ENCODE peak calls at places on chromosome 3, in ten cellular contexts. U, O, Y, M, I, X, T, J, K and Z are unnamed samples.

GRCh38 chr3:63979093-63979492 is 44.2 kb downstream of the PSMD6 start:
- DNase-seq in M (peak), X (no peak), Y (no peak), O (no peak), J (no peak), K (peak), T (peak), U (no peak), I (no peak), Z (no peak)

GRCh38 chr3:38118421-38119247 is 18.3 kb downstream of the ACAA1 start:
- DNase-seq in J (no peak), X (no peak), Y (no peak), K (no peak), U (no peak), O (no peak), I (no peak), M (no peak), T (no peak), Z (no peak)

GRCh38 chr3:142029052-142029642 is 120.2 kb downstream of the TFDP2 start:
- DNase-seq in O (no peak), I (no peak), Y (no peak), M (no peak), J (no peak), K (no peak), U (no peak), X (no peak), T (no peak), Z (no peak)

GRCh38 chr3:53744351-53744750 is 101.9 kb downstream of the CHDH start:
- DNase-seq in O (no peak), J (no peak), I (no peak), U (no peak), T (no peak), Y (no peak), M (no peak), K (no peak), X (no peak), Z (no peak)

GRCh38 chr3:57592306-57592705 is 4.8 kb downstream of the ARF4 start:
- DNase-seq in K (no peak), X (no peak), J (no peak), U (no peak), O (no peak), I (no peak), M (no peak), Y (no peak), T (no peak), Z (no peak)

GRCh38 chr3:180250172-180250571 is 213.4 kb upstream of the PEX5L start:
- DNase-seq in M (no peak), Y (no peak), J (no peak), K (no peak), U (no peak), T (no peak), X (no peak), O (no peak), I (no peak), Z (peak)

GRCh38 chr3:115986555-115987207 is 363.4 kb downstream of the GAP43 start:
- DNase-seq in Y (no peak), U (no peak), X (no peak), O (peak), K (no peak), J (peak), T (peak), M (no peak), I (no peak), Z (no peak)

GRCh38 chr3:127458698-127459097 is 131.8 kb downstream of the TPRA1 start:
- DNase-seq in K (no peak), M (no peak), J (no peak), Y (no peak), U (no peak), O (no peak), X (no peak), I (no peak), T (no peak), Z (no peak)

GRCh38 chr3:49930922-49931321 is 1.3 kb upstream of the MON1A start:
- DNase-seq in Y (no peak), U (no peak), J (peak), T (no peak), X (no peak), M (no peak), K (no peak), I (no peak), O (peak), Z (no peak)

GRCh38 chr3:127216415-127217261 is 23.7 kb downstream of the PRR23E start:
- DNase-seq in I (no peak), Y (no peak), O (no peak), J (no peak), X (no peak), M (no peak), U (no peak), T (no peak), K (no peak), Z (no peak)

GRCh38 chr3:55160241-55160877 is 232.5 kb upstream of the LRTM1 start:
- DNase-seq in U (no peak), J (no peak), X (peak), O (no peak), T (peak), M (no peak), I (no peak), Y (no peak), K (no peak), Z (no peak)

GRCh38 chr3:129616713-129617112 is 10.2 kb upstream of the PLXND1 start:
- DNase-seq in T (peak), M (no peak), Y (no peak), J (no peak), X (peak), I (no peak), K (no peak), O (no peak), U (peak), Z (no peak)

GRCh38 chr3:8607285-8608040 is 37.1 kb downstream of the SSUH2 start:
- DNase-seq in X (peak), Y (no peak), U (peak), T (peak), M (peak), J (peak), I (no peak), K (no peak), O (peak), Z (peak)

GRCh38 chr3:150588027-150588830 is 14.9 kb upstream of the SELENOT start:
- DNase-seq in U (no peak), T (no peak), X (peak), K (no peak), I (no peak), M (no peak), Y (no peak), J (no peak), O (no peak), Z (no peak)

GRCh38 chr3:118927449-118927848 is 107.2 kb downstream of the IGSF11 start:
- DNase-seq in X (no peak), U (no peak), Y (no peak), T (no peak), I (no peak), M (no peak), O (no peak), K (no peak), J (no peak), Z (no peak)

GRCh38 chr3:118936811-118937210 is 97.8 kb downstream of the IGSF11 start:
- DNase-seq in J (no peak), M (no peak), U (no peak), O (peak), Y (no peak), I (no peak), T (no peak), X (no peak), K (no peak), Z (no peak)

GRCh38 chr3:118932822-118933558 is 101.7 kb downstream of the IGSF11 start:
- DNase-seq in O (no peak), U (no peak), T (no peak), J (no peak), M (peak), I (no peak), X (peak), Y (no peak), K (no peak), Z (no peak)

GRCh38 chr3:118931996-118932395 is 102.7 kb downstream of the IGSF11 start:
- DNase-seq in M (no peak), J (no peak), K (no peak), O (no peak), U (no peak), T (no peak), X (no peak), I (no peak), Y (no peak), Z (no peak)
- H3K27ac ChIP-seq in M (no peak), J (no peak), K (no peak), O (no peak), U (no peak), T (no peak), X (no peak), I (no peak), Y (no peak), Z (no peak)

GRCh38 chr3:72844436-72844999 is 3.7 kb downstream of the SHQ1 start:
- DNase-seq in O (no peak), M (no peak), Y (no peak), X (no peak), K (no peak), T (peak), J (no peak), I (no peak), U (no peak), Z (no peak)

GRCh38 chr3:72847282-72847681 is 963 bp downstream of the SHQ1 start:
- DNase-seq in K (no peak), I (no peak), T (no peak), M (no peak), O (no peak), J (no peak), X (no peak), Y (no peak), U (no peak), Z (no peak)

GRCh38 chr3:72848703-72849081 is 447 bp upstream of the SHQ1 start:
- DNase-seq in J (no peak), I (no peak), M (no peak), T (no peak), O (no peak), K (peak), Y (no peak), X (no peak), U (no peak), Z (no peak)

GRCh38 chr3:72847751-72848702 is at the start of gene SHQ1:
- DNase-seq in M (peak), T (peak), U (peak), O (peak), K (peak), J (peak), Y (peak), I (peak), X (peak), Z (peak)
- H3K27ac ChIP-seq in M (peak), T (peak), U (peak), O (peak), K (peak), J (peak), Y (no peak), I (peak), X (peak), Z (peak)

DNA sequence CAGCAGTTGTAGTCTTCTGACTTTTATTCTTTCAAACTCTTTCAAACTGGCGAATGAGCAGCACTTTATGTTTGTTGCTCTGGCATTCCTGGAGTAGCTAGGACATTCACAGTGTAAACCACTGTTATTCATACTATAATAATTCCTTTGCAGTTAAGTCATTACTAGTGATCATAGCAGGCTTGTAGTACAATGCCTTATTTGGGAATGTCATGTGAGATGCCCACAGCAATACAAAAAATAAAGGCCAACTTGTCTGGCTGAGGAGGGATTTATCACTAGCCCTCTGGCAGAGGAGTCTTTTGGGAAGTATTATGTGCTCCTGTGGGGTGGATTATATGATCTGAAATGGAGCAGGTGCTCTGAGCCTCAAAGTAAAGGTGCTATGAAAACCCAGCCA is 197.2 kb downstream of the VGLL3 start:
- DNase-seq in T (peak), O (peak), I (no peak), J (no peak), U (peak), K (no peak), X (no peak), Y (no peak), M (peak), Z (peak)
- H3K27ac ChIP-seq in T (peak), O (peak), I (peak), J (no peak), U (peak), K (no peak), X (peak), Y (peak), M (peak), Z (peak)

DNA sequence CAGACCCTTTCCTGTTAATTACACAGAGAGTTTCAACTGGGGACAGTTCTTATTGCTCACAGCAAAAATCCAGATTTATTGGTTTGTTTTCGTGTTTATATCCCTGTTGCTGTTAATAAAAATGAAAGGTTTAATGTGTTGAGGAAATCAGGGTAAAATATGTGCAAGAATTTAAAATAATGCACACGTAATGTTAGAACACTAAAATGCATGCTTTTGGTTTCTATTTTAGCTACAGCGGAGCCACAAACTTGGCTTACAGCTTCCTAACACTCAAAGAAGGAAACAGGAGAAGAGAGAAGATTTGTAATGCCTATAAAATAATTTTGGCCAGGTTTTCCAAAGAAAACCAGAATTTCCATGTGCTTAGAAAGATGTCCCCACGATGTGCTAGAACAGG is 62.7 kb downstream of the CASR start:
- DNase-seq in X (no peak), U (no peak), O (no peak), Y (no peak), K (no peak), J (no peak), I (no peak), M (no peak), T (no peak), Z (no peak)
- H3K27ac ChIP-seq in X (no peak), U (no peak), O (no peak), Y (no peak), K (no peak), J (no peak), I (peak), M (no peak), T (no peak), Z (no peak)

DNA sequence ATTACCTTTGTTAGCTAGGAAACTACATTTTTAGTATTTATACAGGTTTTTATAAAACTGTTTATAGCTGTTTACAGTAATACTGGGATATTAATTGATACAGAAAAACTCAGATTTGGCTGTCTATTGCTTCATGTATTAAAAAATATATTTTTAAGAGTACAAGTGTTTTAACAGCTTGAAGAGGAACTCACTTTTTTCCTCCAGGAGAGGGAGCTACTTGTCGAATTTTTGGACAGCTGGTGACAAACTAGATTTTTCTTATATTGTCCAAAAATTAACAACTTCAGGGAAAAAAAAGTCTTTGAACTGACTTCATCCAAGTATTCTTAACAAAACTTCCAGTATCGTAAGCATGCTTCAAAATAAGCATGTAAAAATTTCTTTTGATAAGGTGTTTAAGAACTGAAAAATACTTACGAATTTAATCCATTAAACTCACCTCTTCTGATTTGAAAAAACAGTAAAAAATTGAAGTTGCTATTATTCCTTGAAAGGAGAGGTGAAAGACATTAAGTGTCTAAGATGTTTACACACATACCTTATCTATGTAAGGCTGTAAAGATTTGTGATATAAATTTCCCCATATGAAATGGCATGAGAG is 4.0 kb downstream of the DIPK2A start:
- DNase-seq in Y (no peak), M (no peak), U (no peak), I (no peak), J (no peak), T (peak), O (peak), X (no peak), K (no peak), Z (no peak)
- H3K27ac ChIP-seq in Y (peak), M (peak), U (no peak), I (no peak), J (no peak), T (peak), O (no peak), X (no peak), K (no peak), Z (peak)

GRCh38 chr3:33145901-33146580 is 32.2 kb downstream of the CRTAP start:
- DNase-seq in O (no peak), T (no peak), J (no peak), X (no peak), I (no peak), Y (no peak), M (no peak), K (no peak), U (no peak), Z (no peak)
- H3K27ac ChIP-seq in O (no peak), T (no peak), J (no peak), X (no peak), I (no peak), Y (peak), M (no peak), K (no peak), U (no peak), Z (no peak)

GRCh38 chr3:84692261-84692660 is 266.5 kb upstream of the CADM2 start:
- DNase-seq in Y (no peak), K (no peak), T (no peak), I (no peak), M (no peak), J (no peak), U (no peak), X (no peak), O (peak), Z (no peak)
- H3K27ac ChIP-seq in Y (no peak), K (no peak), T (no peak), I (no peak), M (no peak), J (no peak), U (no peak), X (no peak), O (no peak), Z (no peak)

GRCh38 chr3:13025090-13025489 is 48.1 kb downstream of the IQSEC1 start:
- DNase-seq in K (no peak), T (peak), O (peak), U (no peak), X (peak), J (peak), M (no peak), Y (no peak), I (no peak), Z (no peak)

GRCh38 chr3:13024274-13024863 is 48.9 kb downstream of the IQSEC1 start:
- DNase-seq in O (no peak), U (no peak), K (no peak), M (no peak), I (no peak), Y (no peak), J (no peak), T (no peak), X (no peak), Z (no peak)

GRCh38 chr3:13022348-13023250 is 50.6 kb downstream of the IQSEC1 start:
- DNase-seq in O (peak), I (peak), J (no peak), K (no peak), X (peak), M (peak), U (peak), Y (no peak), T (peak), Z (no peak)

GRCh38 chr3:13021934-13022265 is 51.3 kb downstream of the IQSEC1 start:
- DNase-seq in O (no peak), U (no peak), J (no peak), X (no peak), K (no peak), I (no peak), Y (no peak), M (no peak), T (no peak), Z (no peak)

DNA sequence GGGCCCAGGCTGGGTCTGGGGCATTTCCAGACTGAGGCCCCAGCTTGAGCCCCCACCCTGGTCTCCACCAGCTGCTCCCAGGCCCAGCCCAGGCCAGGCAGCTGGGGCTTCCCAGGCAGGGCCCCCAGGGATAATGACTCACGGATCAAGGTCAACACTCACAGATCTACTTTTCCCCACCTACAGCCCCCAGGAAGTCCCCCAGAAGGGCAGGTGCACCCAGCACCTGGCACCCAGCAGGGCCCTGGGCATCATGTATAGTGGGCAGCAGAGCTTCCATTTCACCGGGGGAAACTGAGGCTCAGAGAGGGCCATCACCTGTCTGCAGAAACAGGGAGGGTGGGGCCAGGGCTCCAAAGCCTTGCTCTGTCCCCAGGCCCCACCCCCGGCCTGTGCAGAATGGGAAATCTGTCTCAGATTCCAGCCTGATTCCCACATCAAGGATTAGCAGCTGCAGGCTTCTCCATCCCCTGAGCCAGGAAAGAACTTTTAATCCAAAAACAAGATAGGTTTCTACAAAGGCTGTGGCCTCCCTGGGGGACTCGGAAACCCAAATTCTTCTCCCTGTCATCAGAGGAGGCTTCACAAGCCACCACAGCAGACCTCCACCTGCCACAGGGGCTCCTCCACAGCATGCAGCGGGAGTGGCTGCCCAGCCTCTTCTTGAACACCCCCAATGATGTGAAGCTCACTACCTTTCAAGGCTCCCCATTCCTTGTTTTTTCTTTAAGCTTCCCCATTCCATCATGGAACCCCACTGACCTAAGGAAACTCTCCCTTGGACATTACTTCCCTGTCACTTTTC is 49.8 kb downstream of the IQSEC1 start:
- DNase-seq in X (peak), I (no peak), O (peak), T (no peak), K (no peak), M (no peak), J (no peak), Y (no peak), U (no peak), Z (no peak)
- H3K27ac ChIP-seq in X (peak), I (no peak), O (peak), T (no peak), K (no peak), M (peak), J (no peak), Y (no peak), U (peak), Z (no peak)

GRCh38 chr3:44892689-44893088 is 18.3 kb downstream of the TGM4 start:
- DNase-seq in Y (no peak), J (no peak), O (no peak), K (no peak), T (peak), M (no peak), U (no peak), I (no peak), X (no peak), Z (no peak)
- H3K27ac ChIP-seq in Y (no peak), J (no peak), O (peak), K (no peak), T (no peak), M (no peak), U (no peak), I (no peak), X (no peak), Z (peak)